ENCODE peak calls at places on chromosome 1, in six cellular contexts. K, A, R, M, D and I are unnamed samples.

GRCh38 chr1:8283058-8283884 is 34.6 kb upstream of the SLC45A1 start:
- DNase-seq in K (no peak), A (no peak), R (no peak), M (no peak), D (no peak), I (no peak)

GRCh38 chr1:27527857-27528700 is 38.1 kb upstream of the WASF2 start:
- DNase-seq in K (no peak), A (no peak), R (no peak), M (peak), D (peak), I (no peak)

GRCh38 chr1:46983416-46983815 is 40.1 kb upstream of the CYP4X1 start:
- DNase-seq in K (no peak), A (no peak), R (no peak), M (no peak), D (peak), I (no peak)

GRCh38 chr1:202131956-202132821 is 9.5 kb downstream of the GPR37L1 start:
- DNase-seq in K (no peak), A (no peak), R (no peak), M (no peak), D (peak), I (no peak)

GRCh38 chr1:67285780-67286488 is 21.7 kb upstream of the IL12RB2 start:
- DNase-seq in K (no peak), A (peak), R (no peak), M (no peak), D (no peak), I (peak)

GRCh38 chr1:14939527-14940284 is 213.8 kb upstream of the TMEM51 start:
- DNase-seq in K (no peak), A (peak), R (peak), M (no peak), D (no peak), I (no peak)

GRCh38 chr1:90724361-90724760 is 7.3 kb upstream of the BARHL2 start:
- DNase-seq in K (no peak), A (no peak), R (no peak), M (no peak), D (peak), I (no peak)

GRCh38 chr1:22584001-22584557 is 20.8 kb downstream of the EPHA8 start:
- DNase-seq in K (no peak), A (no peak), R (no peak), M (no peak), D (no peak), I (no peak)

GRCh38 chr1:29196863-29197589 is 15.3 kb upstream of the SRSF4 start:
- DNase-seq in K (no peak), A (peak), R (peak), M (no peak), D (no peak), I (no peak)

GRCh38 chr1:1305300-1306069 is 2.2 kb downstream of the ACAP3 start:
- DNase-seq in K (no peak), A (peak), R (peak), M (peak), D (no peak), I (peak)

GRCh38 chr1:217078959-217079358 is 355.7 kb upstream of the ESRRG start:
- DNase-seq in K (no peak), A (no peak), R (no peak), M (no peak), D (no peak), I (no peak)

GRCh38 chr1:66266756-66267155 is 267.2 kb upstream of the SGIP1 start:
- DNase-seq in K (no peak), A (no peak), R (no peak), M (no peak), D (no peak), I (no peak)

GRCh38 chr1:203099760-203100159 is 13.9 kb upstream of the MYOG start:
- DNase-seq in K (no peak), A (no peak), R (no peak), M (no peak), D (no peak), I (no peak)

GRCh38 chr1:214306270-214306669 is 25.3 kb downstream of the SMYD2 start:
- DNase-seq in K (no peak), A (no peak), R (no peak), M (no peak), D (no peak), I (no peak)

GRCh38 chr1:183841950-183842816 is 37.3 kb downstream of the RGL1 start:
- DNase-seq in K (no peak), A (peak), R (peak), M (no peak), D (no peak), I (peak)

GRCh38 chr1:15324867-15325335 is 77.9 kb downstream of the FHAD1 start:
- DNase-seq in K (no peak), A (no peak), R (no peak), M (no peak), D (no peak), I (no peak)

GRCh38 chr1:41894778-41895483 is 23.8 kb downstream of the HIVEP3 start:
- DNase-seq in K (no peak), A (no peak), R (no peak), M (no peak), D (no peak), I (no peak)

GRCh38 chr1:223244366-223245103 is 101.5 kb upstream of the TLR5 start:
- DNase-seq in K (no peak), A (peak), R (peak), M (peak), D (no peak), I (no peak)

GRCh38 chr1:95534985-95535384 is 301.0 kb downstream of the RWDD3 start:
- DNase-seq in K (no peak), A (no peak), R (no peak), M (no peak), D (no peak), I (no peak)

GRCh38 chr1:85339089-85339488 is 62.7 kb upstream of the BCL10 start:
- DNase-seq in K (no peak), A (peak), R (peak), M (no peak), D (no peak), I (no peak)

GRCh38 chr1:147771216-147772125 is 11.1 kb upstream of the GJA5 start:
- DNase-seq in K (no peak), A (no peak), R (peak), M (no peak), D (no peak), I (peak)

GRCh38 chr1:67675800-67676199 is 9.2 kb upstream of the GADD45A start:
- DNase-seq in K (no peak), A (no peak), R (peak), M (no peak), D (no peak), I (no peak)

GRCh38 chr1:10308001-10308400 is 90.9 kb upstream of the PGD start:
- DNase-seq in K (no peak), A (no peak), R (no peak), M (peak), D (no peak), I (no peak)

GRCh38 chr1:33578557-33579448 is 106.4 kb downstream of the ZSCAN20 start:
- DNase-seq in K (no peak), A (no peak), R (no peak), M (no peak), D (peak), I (no peak)

GRCh38 chr1:156499194-156499702 is 1.3 kb downstream of the MEF2D start:
- DNase-seq in K (no peak), A (no peak), R (no peak), M (no peak), D (peak), I (no peak)

GRCh38 chr1:202659541-202659940 is 50.7 kb downstream of the SYT2 start:
- DNase-seq in K (no peak), A (no peak), R (no peak), M (no peak), D (no peak), I (no peak)

GRCh38 chr1:98172578-98172977 is 251.7 kb upstream of the DPYD start:
- DNase-seq in K (no peak), A (peak), R (peak), M (no peak), D (no peak), I (no peak)

GRCh38 chr1:171869097-171869496 is 27.8 kb downstream of the DNM3 start:
- DNase-seq in K (no peak), A (no peak), R (no peak), M (no peak), D (no peak), I (no peak)

GRCh38 chr1:235133086-235133485 is 4.4 kb upstream of the TOMM20 start:
- DNase-seq in K (no peak), A (no peak), R (no peak), M (no peak), D (no peak), I (no peak)

GRCh38 chr1:46556822-46557221 is 5.4 kb upstream of the KNCN start:
- DNase-seq in K (no peak), A (peak), R (peak), M (no peak), D (no peak), I (no peak)

GRCh38 chr1:41765109-41765655 is 153.5 kb downstream of the HIVEP3 start:
- DNase-seq in K (no peak), A (no peak), R (no peak), M (no peak), D (no peak), I (no peak)

DNA sequence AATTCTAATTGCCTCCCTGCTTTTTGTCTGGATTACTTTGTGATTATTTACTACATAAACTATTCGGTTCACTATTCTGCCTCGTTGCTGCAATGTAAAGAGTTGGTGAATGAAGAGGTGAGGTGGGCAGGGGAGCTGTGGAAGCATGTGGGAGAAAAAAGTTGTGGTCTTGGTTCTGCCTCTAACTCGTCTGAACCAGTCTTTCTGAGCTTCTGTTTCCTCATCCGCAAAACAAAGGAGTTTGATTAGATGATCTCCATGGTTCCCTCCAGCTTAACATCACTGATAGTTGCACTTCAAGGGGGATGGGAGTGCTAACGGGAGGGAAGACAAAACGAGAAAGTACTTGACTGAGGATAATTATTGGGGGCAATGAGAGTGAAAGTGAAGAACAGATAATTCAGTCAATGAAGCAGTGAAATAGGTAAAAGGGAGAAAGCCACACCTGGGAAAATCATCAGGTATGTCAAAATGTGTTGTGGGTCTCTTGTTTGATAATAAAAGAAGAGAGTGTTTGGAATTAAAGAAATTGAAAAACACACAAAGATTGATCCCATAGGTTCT is 26.2 kb upstream of the UHMK1 start:
- DNase-seq in K (no peak), A (no peak), R (no peak), M (no peak), D (peak), I (no peak)
- H3K4me3 ChIP-seq in K (no peak), A (no peak), R (no peak), M (no peak), D (no peak), I (no peak)

GRCh38 chr1:151327223-151327902 is at the start of gene PI4KB:
- DNase-seq in K (peak), A (peak), R (peak), M (peak), D (peak), I (peak)
- TF ChIP-seq CTCF in K (no peak), A (no peak), R (no peak), M (no peak), D (no peak), I (no peak)

GRCh38 chr1:244813327-244813726 is 22.1 kb upstream of the COX20 start:
- DNase-seq in K (no peak), A (no peak), R (no peak), M (no peak), D (no peak), I (no peak)

GRCh38 chr1:244810221-244810620 is 25.2 kb upstream of the COX20 start:
- DNase-seq in K (no peak), A (no peak), R (no peak), M (no peak), D (no peak), I (no peak)

GRCh38 chr1:244820131-244820530 is 15.3 kb upstream of the COX20 start:
- DNase-seq in K (no peak), A (no peak), R (no peak), M (no peak), D (no peak), I (no peak)

GRCh38 chr1:244817415-244817894 is 18.0 kb upstream of the COX20 start:
- DNase-seq in K (no peak), A (no peak), R (no peak), M (no peak), D (no peak), I (no peak)

DNA sequence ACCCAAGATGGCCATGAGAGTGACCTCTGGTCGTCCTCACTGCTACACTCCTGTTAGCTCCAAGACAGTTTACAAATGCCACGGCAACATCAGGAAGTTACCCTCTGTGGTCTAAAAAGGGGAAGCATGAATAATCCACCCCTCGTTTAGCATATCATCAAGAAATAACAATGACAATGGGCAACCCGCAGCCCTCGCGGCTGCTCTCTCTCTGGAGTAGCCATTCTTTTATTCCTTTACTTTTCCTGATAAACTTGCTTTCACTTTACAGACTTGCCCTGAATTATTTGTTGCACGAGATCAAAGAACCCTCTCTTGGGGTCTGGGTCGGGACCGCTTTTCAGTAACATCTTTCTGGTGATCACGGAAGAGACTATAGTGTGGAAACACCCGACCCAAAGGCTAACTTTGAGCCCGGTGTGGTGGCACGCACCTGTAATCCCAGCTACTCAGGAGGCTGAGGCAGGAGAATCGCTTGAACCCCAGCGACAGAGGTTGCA is 19.8 kb upstream of the COX20 start:
- DNase-seq in K (no peak), A (no peak), R (no peak), M (no peak), D (peak), I (no peak)
- H3K4me3 ChIP-seq in K (peak), A (no peak), R (no peak), M (no peak), D (peak), I (no peak)

GRCh38 chr1:173715538-173715844 is 710 bp downstream of the KLHL20 start:
- DNase-seq in K (no peak), A (no peak), R (no peak), M (no peak), D (no peak), I (no peak)

GRCh38 chr1:173717238-173717637 is 2.5 kb downstream of the KLHL20 start:
- DNase-seq in K (no peak), A (peak), R (no peak), M (no peak), D (no peak), I (no peak)

GRCh38 chr1:173714441-173714758 is 381 bp upstream of the KLHL20 start:
- DNase-seq in K (no peak), A (no peak), R (no peak), M (no peak), D (no peak), I (no peak)

GRCh38 chr1:173714759-173715537 is at the start of gene KLHL20:
- DNase-seq in K (peak), A (peak), R (peak), M (peak), D (peak), I (peak)
- TF ChIP-seq CTCF in K (no peak), A (no peak), R (peak), M (no peak), D (no peak), I (peak)

GRCh38 chr1:48258106-48258505 is 35.6 kb downstream of the SLC5A9 start:
- DNase-seq in K (no peak), A (no peak), R (no peak), M (no peak), D (no peak), I (no peak)

GRCh38 chr1:48263042-48263441 is 40.5 kb downstream of the SLC5A9 start:
- DNase-seq in K (no peak), A (no peak), R (no peak), M (no peak), D (no peak), I (no peak)

DNA sequence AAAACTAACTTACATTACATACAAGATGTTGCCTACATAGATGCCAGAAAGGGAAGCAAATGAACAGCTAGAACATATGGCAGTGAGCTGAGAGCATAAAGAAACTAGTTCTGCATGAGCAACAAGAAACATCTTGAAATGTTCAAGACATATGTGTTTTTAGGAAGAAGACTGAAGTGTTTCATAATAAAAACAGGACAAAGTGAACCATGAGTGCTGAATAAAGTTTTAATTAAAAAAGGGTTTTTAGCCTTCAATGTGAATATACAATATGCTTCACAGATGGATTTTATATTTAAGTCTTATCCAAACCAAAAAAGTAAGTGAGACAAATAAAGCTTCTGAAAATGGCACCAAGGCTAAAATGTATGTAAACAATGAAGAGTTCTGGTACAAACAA is 39.5 kb downstream of the SLC5A9 start:
- DNase-seq in K (no peak), A (no peak), R (no peak), M (no peak), D (no peak), I (no peak)
- H3K4me3 ChIP-seq in K (no peak), A (no peak), R (no peak), M (no peak), D (no peak), I (no peak)

GRCh38 chr1:113199718-113200455 is 126.9 kb downstream of the LRIG2 start:
- DNase-seq in K (no peak), A (no peak), R (no peak), M (no peak), D (peak), I (no peak)
- TF ChIP-seq CTCF in K (no peak), A (no peak), R (no peak), M (no peak), D (no peak), I (no peak)

DNA sequence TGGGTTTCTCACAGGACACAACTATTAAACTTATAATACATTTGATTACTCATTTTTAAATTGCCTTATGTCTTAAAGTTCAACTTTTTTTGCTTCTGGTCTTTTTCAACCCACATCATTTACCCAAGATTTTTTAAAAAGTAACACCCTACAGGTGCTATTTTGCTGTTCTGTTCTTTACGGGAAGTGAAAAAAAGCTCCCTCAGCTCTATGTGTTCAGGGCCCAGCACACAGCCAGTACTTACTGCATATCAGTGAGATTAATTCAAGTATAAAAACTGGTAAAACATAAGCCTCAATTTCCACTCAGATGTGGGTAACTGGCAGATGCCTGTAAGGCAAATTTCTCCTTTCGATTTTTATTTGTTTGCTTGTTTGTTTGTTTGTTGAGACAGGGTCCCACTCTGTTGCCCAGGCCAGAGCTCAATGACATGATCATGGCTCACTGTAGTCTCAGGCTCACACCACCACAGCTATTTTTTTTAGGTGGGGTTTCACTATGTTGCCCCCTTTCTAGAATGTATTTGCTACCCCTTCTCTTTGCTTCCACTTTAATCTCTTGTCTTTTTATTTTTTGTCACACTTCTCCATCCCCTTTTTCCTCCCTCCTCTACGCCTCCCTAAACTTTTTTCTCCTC is 20.3 kb downstream of the RNASEL start:
- DNase-seq in K (no peak), A (no peak), R (no peak), M (no peak), D (no peak), I (no peak)
- H3K4me3 ChIP-seq in K (no peak), A (no peak), R (no peak), M (no peak), D (no peak), I (no peak)

DNA sequence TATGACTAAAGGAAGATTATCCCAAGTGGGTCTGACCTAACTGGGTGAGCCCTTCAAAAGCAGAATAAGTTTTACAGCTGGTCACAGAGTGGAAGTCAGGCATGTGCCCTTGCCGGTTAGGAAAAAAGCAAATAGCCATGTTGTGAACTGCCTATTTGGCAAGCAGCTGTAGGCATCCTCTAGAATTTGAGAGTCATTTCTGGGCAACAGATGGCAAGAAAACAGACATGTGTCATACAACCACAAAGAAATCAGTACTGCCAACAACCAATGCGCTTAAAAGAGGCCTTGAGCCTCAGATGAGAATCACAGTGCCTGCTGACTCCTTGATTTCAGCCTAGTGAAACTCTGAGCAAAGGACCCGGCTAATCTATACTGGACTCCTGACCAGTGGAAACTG is 26.8 kb downstream of the LRRC53 start:
- DNase-seq in K (no peak), A (no peak), R (no peak), M (no peak), D (no peak), I (no peak)
- TF ChIP-seq CTCF in K (no peak), A (no peak), R (no peak), M (no peak), D (no peak), I (no peak)

GRCh38 chr1:232620356-232620841 is 9.5 kb downstream of the SIPA1L2 start:
- DNase-seq in K (no peak), A (peak), R (peak), M (no peak), D (peak), I (no peak)
- H3K4me3 ChIP-seq in K (peak), A (no peak), R (no peak), M (no peak), D (peak), I (no peak)

GRCh38 chr1:55955237-55955636 is 624.1 kb downstream of the PLPP3 start:
- DNase-seq in K (no peak), A (peak), R (peak), M (no peak), D (no peak), I (no peak)
- TF ChIP-seq CTCF in K (no peak), A (no peak), R (no peak), M (no peak), D (no peak), I (no peak)